ENCODE peak calls at places on chromosome 1, in ten cellular contexts. One of them, this sample, is unnamed.

GRCh38 chr1:15459771-15460719 is 3.5 kb downstream of the CELA2A start:
- DNase-seq in IMR-90: no peak
- DNase-seq in fibroblast of the aortic adventitia: no peak
- DNase-seq in CD4-positive, alpha-beta T cell: no peak
- DNase-seq in H9: no peak
- DNase-seq in dorsolateral prefrontal cortex: no peak
- DNase-seq in right lobe of liver: no peak
- DNase-seq in AG04450: no peak
- DNase-seq in left ventricle myocardium inferior: no peak
- DNase-seq in lower lobe of right lung: no peak
- DNase-seq in this sample: no peak

GRCh38 chr1:35588197-35588910 is 15.2 kb downstream of the TFAP2E start:
- DNase-seq in lower lobe of right lung: no peak
- DNase-seq in H9: no peak
- DNase-seq in left ventricle myocardium inferior: no peak
- DNase-seq in dorsolateral prefrontal cortex: no peak
- DNase-seq in IMR-90: no peak
- DNase-seq in right lobe of liver: no peak
- DNase-seq in fibroblast of the aortic adventitia: no peak
- DNase-seq in AG04450: no peak
- DNase-seq in CD4-positive, alpha-beta T cell: no peak
- DNase-seq in this sample: no peak

GRCh38 chr1:227540170-227541098 is 22.9 kb upstream of the ZNF678 start:
- DNase-seq in IMR-90: no peak
- DNase-seq in H9: no peak
- DNase-seq in lower lobe of right lung: no peak
- DNase-seq in left ventricle myocardium inferior: no peak
- DNase-seq in right lobe of liver: no peak
- DNase-seq in dorsolateral prefrontal cortex: no peak
- DNase-seq in AG04450: no peak
- DNase-seq in fibroblast of the aortic adventitia: no peak
- DNase-seq in CD4-positive, alpha-beta T cell: no peak
- DNase-seq in this sample: no peak

GRCh38 chr1:107016376-107016978 is 40.0 kb upstream of the PRMT6 start:
- DNase-seq in lower lobe of right lung: no peak
- DNase-seq in IMR-90: no peak
- DNase-seq in CD4-positive, alpha-beta T cell: no peak
- DNase-seq in AG04450: no peak
- DNase-seq in H9: no peak
- DNase-seq in fibroblast of the aortic adventitia: peak
- DNase-seq in right lobe of liver: no peak
- DNase-seq in dorsolateral prefrontal cortex: no peak
- DNase-seq in left ventricle myocardium inferior: no peak
- DNase-seq in this sample: no peak

GRCh38 chr1:7110306-7110705 is 325.1 kb downstream of the CAMTA1 start:
- DNase-seq in lower lobe of right lung: no peak
- DNase-seq in left ventricle myocardium inferior: no peak
- DNase-seq in right lobe of liver: no peak
- DNase-seq in fibroblast of the aortic adventitia: no peak
- DNase-seq in CD4-positive, alpha-beta T cell: no peak
- DNase-seq in H9: no peak
- DNase-seq in AG04450: no peak
- DNase-seq in IMR-90: peak
- DNase-seq in dorsolateral prefrontal cortex: no peak
- DNase-seq in this sample: no peak

GRCh38 chr1:9196129-9197040 is 38.2 kb upstream of the H6PD start:
- DNase-seq in H9: peak
- DNase-seq in left ventricle myocardium inferior: peak
- DNase-seq in right lobe of liver: peak
- DNase-seq in dorsolateral prefrontal cortex: peak
- DNase-seq in CD4-positive, alpha-beta T cell: peak
- DNase-seq in lower lobe of right lung: peak
- DNase-seq in AG04450: peak
- DNase-seq in IMR-90: peak
- DNase-seq in fibroblast of the aortic adventitia: peak
- DNase-seq in this sample: no peak

GRCh38 chr1:23779826-23780371 is 1.7 kb downstream of the PITHD1 start:
- DNase-seq in IMR-90: peak
- DNase-seq in CD4-positive, alpha-beta T cell: no peak
- DNase-seq in left ventricle myocardium inferior: no peak
- DNase-seq in right lobe of liver: no peak
- DNase-seq in fibroblast of the aortic adventitia: peak
- DNase-seq in AG04450: no peak
- DNase-seq in dorsolateral prefrontal cortex: no peak
- DNase-seq in lower lobe of right lung: no peak
- DNase-seq in H9: no peak
- DNase-seq in this sample: no peak

GRCh38 chr1:47578026-47578861 is 140.4 kb downstream of the FOXD2 start:
- DNase-seq in IMR-90: no peak
- DNase-seq in CD4-positive, alpha-beta T cell: no peak
- DNase-seq in H9: no peak
- DNase-seq in AG04450: no peak
- DNase-seq in left ventricle myocardium inferior: peak
- DNase-seq in right lobe of liver: no peak
- DNase-seq in fibroblast of the aortic adventitia: no peak
- DNase-seq in dorsolateral prefrontal cortex: peak
- DNase-seq in lower lobe of right lung: no peak
- DNase-seq in this sample: no peak

GRCh38 chr1:11266268-11267074 is 4.1 kb upstream of the MTOR start:
- DNase-seq in CD4-positive, alpha-beta T cell: no peak
- DNase-seq in fibroblast of the aortic adventitia: no peak
- DNase-seq in lower lobe of right lung: no peak
- DNase-seq in dorsolateral prefrontal cortex: no peak
- DNase-seq in AG04450: no peak
- DNase-seq in right lobe of liver: no peak
- DNase-seq in H9: no peak
- DNase-seq in left ventricle myocardium inferior: no peak
- DNase-seq in IMR-90: no peak
- DNase-seq in this sample: no peak

DNA sequence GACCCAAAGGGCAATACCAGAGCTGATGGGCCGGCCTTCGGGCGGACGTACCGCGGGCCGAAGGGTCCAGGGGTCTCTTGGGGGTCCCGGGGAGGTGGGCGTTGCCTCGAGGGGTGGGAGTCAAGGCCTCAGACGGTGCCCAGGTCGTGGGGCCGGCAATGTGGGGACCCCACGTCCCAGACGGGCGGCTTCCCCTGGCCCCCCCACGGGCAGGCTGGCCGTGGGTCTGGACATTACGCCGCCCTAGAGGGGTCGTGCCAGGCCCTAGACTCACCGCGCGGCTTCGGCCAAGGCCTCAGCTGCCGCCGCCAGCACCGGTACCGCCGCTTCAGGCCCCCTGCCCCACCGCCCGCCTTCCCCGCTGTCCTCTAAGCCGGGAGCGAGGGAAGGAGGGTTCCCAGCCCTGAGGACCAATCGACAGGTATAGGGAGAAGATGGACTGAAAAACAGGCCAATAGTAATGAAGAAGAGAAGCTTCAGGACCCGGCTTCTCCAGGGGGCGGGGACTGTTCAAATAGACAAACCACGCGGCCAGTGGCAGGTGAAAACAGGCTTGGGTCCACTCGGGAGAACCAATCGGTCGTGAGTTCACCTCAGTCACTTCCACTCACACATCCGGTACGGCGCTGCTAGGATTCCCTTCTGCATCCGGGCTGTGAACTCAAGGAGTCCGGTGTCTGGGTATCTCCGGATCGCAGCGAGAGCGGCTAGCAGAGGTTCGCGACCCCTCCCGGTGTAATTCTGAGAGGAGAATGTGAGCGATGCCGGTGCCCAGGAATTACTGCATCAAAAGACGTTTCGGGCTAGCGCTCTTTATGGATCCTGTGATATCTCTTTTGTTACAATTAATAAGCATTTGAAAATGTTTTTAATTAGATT is at the start of gene MTOR:
- DNase-seq in CD4-positive, alpha-beta T cell: peak
- DNase-seq in H9: peak
- DNase-seq in lower lobe of right lung: peak
- DNase-seq in dorsolateral prefrontal cortex: peak
- DNase-seq in right lobe of liver: peak
- DNase-seq in IMR-90: peak
- DNase-seq in fibroblast of the aortic adventitia: peak
- DNase-seq in AG04450: peak
- DNase-seq in left ventricle myocardium inferior: peak
- DNase-seq in this sample: peak
- TF ChIP-seq CTCF in CD4-positive, alpha-beta T cell: no peak
- TF ChIP-seq CTCF in H9: peak
- TF ChIP-seq CTCF in lower lobe of right lung: peak
- TF ChIP-seq CTCF in dorsolateral prefrontal cortex: peak
- TF ChIP-seq CTCF in right lobe of liver: no peak
- TF ChIP-seq CTCF in IMR-90: peak
- TF ChIP-seq CTCF in fibroblast of the aortic adventitia: peak
- TF ChIP-seq CTCF in AG04450: peak
- TF ChIP-seq CTCF in left ventricle myocardium inferior: peak
- TF ChIP-seq CTCF in this sample: peak

GRCh38 chr1:2328676-2329455 is 62.5 kb downstream of the MORN1 start:
- DNase-seq in H9: no peak
- DNase-seq in AG04450: no peak
- DNase-seq in lower lobe of right lung: no peak
- DNase-seq in fibroblast of the aortic adventitia: no peak
- DNase-seq in right lobe of liver: no peak
- DNase-seq in left ventricle myocardium inferior: no peak
- DNase-seq in CD4-positive, alpha-beta T cell: no peak
- DNase-seq in dorsolateral prefrontal cortex: no peak
- DNase-seq in IMR-90: no peak
- DNase-seq in this sample: no peak

GRCh38 chr1:2327841-2328240 is 63.5 kb downstream of the MORN1 start:
- DNase-seq in dorsolateral prefrontal cortex: no peak
- DNase-seq in AG04450: no peak
- DNase-seq in CD4-positive, alpha-beta T cell: no peak
- DNase-seq in lower lobe of right lung: no peak
- DNase-seq in H9: no peak
- DNase-seq in right lobe of liver: no peak
- DNase-seq in left ventricle myocardium inferior: no peak
- DNase-seq in fibroblast of the aortic adventitia: no peak
- DNase-seq in IMR-90: no peak
- DNase-seq in this sample: no peak

GRCh38 chr1:2330035-2330434 is 61.3 kb downstream of the MORN1 start:
- DNase-seq in H9: no peak
- DNase-seq in right lobe of liver: no peak
- DNase-seq in fibroblast of the aortic adventitia: no peak
- DNase-seq in AG04450: no peak
- DNase-seq in dorsolateral prefrontal cortex: no peak
- DNase-seq in left ventricle myocardium inferior: no peak
- DNase-seq in IMR-90: no peak
- DNase-seq in CD4-positive, alpha-beta T cell: no peak
- DNase-seq in lower lobe of right lung: no peak
- DNase-seq in this sample: no peak

GRCh38 chr1:2331200-2331544 is 60.2 kb downstream of the MORN1 start:
- DNase-seq in IMR-90: no peak
- DNase-seq in AG04450: no peak
- DNase-seq in fibroblast of the aortic adventitia: no peak
- DNase-seq in CD4-positive, alpha-beta T cell: no peak
- DNase-seq in lower lobe of right lung: no peak
- DNase-seq in H9: no peak
- DNase-seq in left ventricle myocardium inferior: no peak
- DNase-seq in right lobe of liver: no peak
- DNase-seq in dorsolateral prefrontal cortex: no peak
- DNase-seq in this sample: no peak

DNA sequence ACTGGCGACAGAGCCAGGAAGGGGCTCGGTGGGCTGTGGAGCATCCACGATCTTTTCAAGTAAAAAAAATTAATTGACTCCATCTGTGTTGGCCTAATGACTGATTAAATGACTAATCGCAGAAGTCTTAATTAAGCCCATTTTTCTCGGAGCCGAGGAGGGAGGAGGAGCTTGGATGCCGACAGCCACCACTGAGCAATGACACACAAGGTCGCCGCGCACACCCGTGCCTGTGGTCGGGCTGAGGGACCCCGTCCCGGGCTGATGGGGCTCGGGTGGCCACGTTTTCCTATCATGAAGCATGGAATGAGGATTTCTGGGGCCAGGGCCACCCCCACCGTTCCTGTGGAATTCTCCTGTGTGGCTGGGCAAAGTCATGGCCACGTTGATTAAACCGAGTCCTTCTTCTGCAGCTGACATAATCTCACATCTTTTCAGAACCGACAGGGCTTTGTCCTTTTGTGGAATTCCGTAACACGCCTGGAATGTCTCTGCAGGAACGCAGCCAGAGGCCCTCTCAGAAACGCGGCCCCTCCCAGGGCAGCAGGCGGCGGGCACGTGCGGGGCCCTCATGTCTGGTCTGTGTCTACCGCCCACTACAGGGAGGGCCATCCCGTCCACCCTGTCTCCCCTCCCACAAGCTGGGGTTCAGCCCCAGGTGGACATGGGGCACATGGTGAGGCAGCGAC is 60.7 kb downstream of the MORN1 start:
- DNase-seq in IMR-90: peak
- DNase-seq in left ventricle myocardium inferior: no peak
- DNase-seq in dorsolateral prefrontal cortex: no peak
- DNase-seq in fibroblast of the aortic adventitia: peak
- DNase-seq in lower lobe of right lung: peak
- DNase-seq in right lobe of liver: no peak
- DNase-seq in H9: no peak
- DNase-seq in CD4-positive, alpha-beta T cell: no peak
- DNase-seq in AG04450: peak
- DNase-seq in this sample: peak
- TF ChIP-seq CTCF in IMR-90: no peak
- TF ChIP-seq CTCF in left ventricle myocardium inferior: no peak
- TF ChIP-seq CTCF in dorsolateral prefrontal cortex: no peak
- TF ChIP-seq CTCF in fibroblast of the aortic adventitia: peak
- TF ChIP-seq CTCF in lower lobe of right lung: no peak
- TF ChIP-seq CTCF in right lobe of liver: no peak
- TF ChIP-seq CTCF in H9: no peak
- TF ChIP-seq CTCF in CD4-positive, alpha-beta T cell: no peak
- TF ChIP-seq CTCF in AG04450: peak
- TF ChIP-seq CTCF in this sample: peak

GRCh38 chr1:247390116-247390791 is 25.7 kb upstream of the NLRP3 start:
- DNase-seq in IMR-90: peak
- DNase-seq in fibroblast of the aortic adventitia: peak
- DNase-seq in CD4-positive, alpha-beta T cell: peak
- DNase-seq in right lobe of liver: peak
- DNase-seq in AG04450: peak
- DNase-seq in left ventricle myocardium inferior: peak
- DNase-seq in lower lobe of right lung: peak
- DNase-seq in H9: peak
- DNase-seq in dorsolateral prefrontal cortex: peak
- DNase-seq in this sample: no peak
- TF ChIP-seq CTCF in IMR-90: peak
- TF ChIP-seq CTCF in fibroblast of the aortic adventitia: peak
- TF ChIP-seq CTCF in CD4-positive, alpha-beta T cell: peak
- TF ChIP-seq CTCF in right lobe of liver: peak
- TF ChIP-seq CTCF in AG04450: peak
- TF ChIP-seq CTCF in left ventricle myocardium inferior: peak
- TF ChIP-seq CTCF in lower lobe of right lung: peak
- TF ChIP-seq CTCF in H9: peak
- TF ChIP-seq CTCF in dorsolateral prefrontal cortex: peak
- TF ChIP-seq CTCF in this sample: peak

DNA sequence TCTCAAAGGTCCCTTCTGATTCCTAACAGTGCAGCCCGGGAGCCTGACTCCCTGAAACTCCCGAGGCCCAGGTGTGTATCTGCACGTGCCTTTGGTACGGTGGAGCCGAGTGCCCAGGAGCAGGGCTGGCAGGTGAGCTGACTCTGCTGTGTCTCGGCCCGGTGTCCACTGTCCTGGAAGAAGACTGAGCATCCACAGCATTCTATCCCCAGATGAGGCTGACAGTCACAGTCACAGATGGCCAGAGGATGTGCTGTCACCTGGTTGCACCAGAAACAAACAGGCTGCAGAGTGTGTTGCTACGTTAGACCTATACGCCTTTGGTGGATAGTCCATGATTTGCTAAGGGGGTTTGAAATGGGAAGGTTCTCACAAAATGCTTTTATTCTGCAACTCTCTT is 9.8 kb downstream of the ETV3L start:
- DNase-seq in CD4-positive, alpha-beta T cell: no peak
- DNase-seq in H9: no peak
- DNase-seq in fibroblast of the aortic adventitia: no peak
- DNase-seq in lower lobe of right lung: no peak
- DNase-seq in dorsolateral prefrontal cortex: no peak
- DNase-seq in right lobe of liver: no peak
- DNase-seq in AG04450: no peak
- DNase-seq in IMR-90: no peak
- DNase-seq in left ventricle myocardium inferior: no peak
- DNase-seq in this sample: no peak
- TF ChIP-seq CTCF in CD4-positive, alpha-beta T cell: no peak
- TF ChIP-seq CTCF in H9: no peak
- TF ChIP-seq CTCF in fibroblast of the aortic adventitia: no peak
- TF ChIP-seq CTCF in lower lobe of right lung: no peak
- TF ChIP-seq CTCF in dorsolateral prefrontal cortex: no peak
- TF ChIP-seq CTCF in right lobe of liver: no peak
- TF ChIP-seq CTCF in AG04450: no peak
- TF ChIP-seq CTCF in IMR-90: no peak
- TF ChIP-seq CTCF in left ventricle myocardium inferior: no peak
- TF ChIP-seq CTCF in this sample: no peak

This sample was measured in AG04449.